ENCODE peak calls at places on chromosomes 12 and 14, in four cellular contexts. B is H1, P is IMR-90, D is GM12878. I is an unnamed sample.

GRCh38 chr14:51018521-51018920 is 74.2 kb upstream of the PYGL start:
- DNase-seq in B (no peak), P (peak; percentile 41), D (no peak), I (no peak)

GRCh38 chr12:107404981-107405380 is 280.6 kb upstream of the PWP1 start:
- DNase-seq in B (no peak), P (peak; percentile 36), D (no peak), I (peak; percentile 22)

GRCh38 chr12:1799882-1800645 is 20.3 kb upstream of the LRTM2 start:
- DNase-seq in B (no peak), P (no peak), D (no peak), I (no peak)

GRCh38 chr12:123076604-123077297 is 74.1 kb downstream of the PITPNM2 start:
- DNase-seq in B (no peak), P (no peak), D (no peak), I (no peak)

GRCh38 chr12:3283137-3283680 is 206.0 kb downstream of the TSPAN9 start:
- DNase-seq in B (no peak), P (no peak), D (no peak), I (no peak)

GRCh38 chr14:49934638-49935037 is 41.8 kb downstream of the ARF6 start:
- DNase-seq in B (no peak), P (peak; percentile 19), D (no peak), I (no peak)

GRCh38 chr14:73723411-73723798 is 9.2 kb upstream of the PNMA1 start:
- DNase-seq in B (no peak), P (peak; percentile 42), D (no peak), I (no peak)

GRCh38 chr14:100777366-100778077 is 48.4 kb upstream of the MEG3 start:
- DNase-seq in B (no peak), P (no peak), D (no peak), I (no peak)

GRCh38 chr12:45248095-45248494 is 32.2 kb downstream of the ANO6 start:
- DNase-seq in B (no peak), P (no peak), D (no peak), I (no peak)

GRCh38 chr14:73237219-73237785 is at the start of gene PAPLN:
- DNase-seq in B (peak; percentile 77), P (no peak), D (no peak), I (peak; percentile 23)

GRCh38 chr12:74719447-74719846 is 181.8 kb downstream of the ATXN7L3B start:
- DNase-seq in B (no peak), P (no peak), D (no peak), I (no peak)

DNA sequence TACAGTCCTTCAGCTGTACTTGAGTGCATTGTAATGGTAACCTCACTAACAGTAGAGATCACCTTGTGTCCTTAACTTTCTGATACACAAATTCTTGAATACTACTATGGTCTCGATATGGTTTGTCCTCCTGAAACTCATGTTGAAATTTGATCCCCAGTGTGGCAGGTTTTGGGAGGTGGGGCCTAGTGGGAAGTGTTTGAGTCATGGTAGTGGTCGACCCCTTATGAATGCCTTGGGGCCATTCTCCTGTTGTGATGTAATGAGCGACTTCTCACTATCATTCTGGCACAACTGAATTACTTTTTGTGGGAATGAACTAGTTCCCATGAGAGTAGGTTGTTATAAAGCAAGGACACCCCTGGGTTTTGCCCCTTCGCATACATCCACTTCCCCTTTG is 52.3 kb downstream of the IPO8 start:
- DNase-seq in B (no peak), P (peak; percentile 21), D (no peak), I (no peak)
- TF ChIP-seq CHD1 in B (no peak), P (no peak), D (no peak), I (no peak)

GRCh38 chr12:57550628-57551549 is 1.0 kb downstream of the KIF5A start:
- DNase-seq in B (no peak), P (no peak), D (no peak), I (no peak)
- TF ChIP-seq CHD1 in B (no peak), P (no peak), D (no peak), I (no peak)

GRCh38 chr12:119417440-119417839 is 82.9 kb downstream of the CCDC60 start:
- DNase-seq in B (no peak), P (no peak), D (no peak), I (no peak)

GRCh38 chr12:119415714-119416113 is 81.2 kb downstream of the CCDC60 start:
- DNase-seq in B (no peak), P (no peak), D (no peak), I (no peak)

GRCh38 chr12:119423285-119423684 is 88.8 kb downstream of the CCDC60 start:
- DNase-seq in B (peak; percentile 65), P (no peak), D (no peak), I (peak; percentile 12)

DNA sequence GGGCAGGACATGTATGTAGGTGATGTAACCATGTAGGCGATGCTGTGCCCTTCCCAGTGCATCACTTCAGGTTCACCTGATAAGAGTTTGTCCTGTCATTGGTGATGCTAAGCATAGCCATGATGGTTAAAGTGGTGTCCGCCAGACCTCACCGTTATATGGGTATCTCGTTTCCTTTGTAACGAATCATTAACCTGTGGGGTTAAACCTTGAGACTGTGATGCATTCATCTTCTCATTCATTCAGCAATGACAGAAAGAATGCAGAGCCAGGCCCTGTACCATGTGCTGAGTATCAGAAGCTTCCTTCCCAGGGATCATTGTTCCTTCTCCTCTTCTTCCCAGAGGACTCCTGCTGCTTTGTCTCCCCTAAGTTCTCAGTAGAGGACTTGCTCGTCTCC is 84.8 kb downstream of the CCDC60 start:
- DNase-seq in B (no peak), P (no peak), D (no peak), I (no peak)
- TF ChIP-seq CHD1 in B (no peak), P (no peak), D (no peak), I (no peak)

DNA sequence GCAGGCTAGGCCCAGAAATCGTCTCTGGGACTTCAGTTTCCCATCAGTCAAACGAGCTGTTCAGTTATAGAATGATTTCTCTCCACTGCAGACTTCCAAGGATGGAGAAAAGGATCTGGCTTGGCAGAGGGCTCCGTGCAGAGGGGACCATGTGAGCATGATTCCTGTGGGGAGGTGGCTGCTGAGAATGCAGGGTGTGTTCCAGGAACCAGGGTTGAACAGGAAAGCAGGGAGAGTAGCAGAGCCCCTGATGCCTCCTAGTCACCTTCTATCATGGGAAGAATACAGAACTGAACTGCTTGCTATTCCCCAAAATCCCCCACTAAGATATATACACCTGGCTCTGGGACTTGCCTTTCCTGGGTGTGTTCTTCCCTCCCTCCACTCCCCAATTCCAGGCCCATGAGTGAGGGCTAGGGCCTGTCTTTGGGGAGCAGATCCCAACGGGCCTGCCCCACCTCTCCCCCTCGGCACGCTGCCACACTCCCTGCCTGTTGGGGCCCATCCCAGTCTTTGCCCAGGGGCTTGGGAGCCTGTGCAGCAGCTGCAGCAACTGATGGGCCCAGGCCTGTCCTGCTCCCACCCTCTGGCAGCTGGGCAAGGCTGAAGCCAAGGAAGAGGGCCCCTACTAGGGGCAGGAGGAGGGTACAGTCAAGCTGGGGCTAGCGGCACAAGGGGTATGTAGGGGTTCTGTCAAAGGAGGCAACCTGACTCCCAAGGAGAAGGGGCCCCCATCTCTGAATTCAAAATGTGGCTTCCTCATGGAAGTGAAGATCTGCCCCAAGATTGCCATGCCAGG is 3.3 kb downstream of the AJUBA start:
- DNase-seq in B (no peak), P (no peak), D (no peak), I (no peak)
- TF ChIP-seq CHD1 in B (no peak), P (no peak), D (no peak), I (no peak)

I was measured in K562.